ENCODE peak calls at places on chromosomes 6 and 20, in eight cellular contexts. K is ovary, Q is esophagus squamous epithelium, Y is stomach, N is IMR-90, F is tibial nerve, C is NB4, X is uterus. J is an unnamed sample.

GRCh38 chr6:22899446-22899845 is 330.1 kb downstream of the HDGFL1 start:
- DNase-seq in K (no peak), Q (no peak), Y (no peak), N (no peak), F (no peak), C (no peak), X (no peak), J (peak)

GRCh38 chr6:21190701-21191588 is 402.6 kb upstream of the SOX4 start:
- DNase-seq in K (no peak), Q (no peak), Y (no peak), N (no peak), F (no peak), C (peak), X (no peak), J (no peak)

GRCh38 chr6:151632415-151632987 is 138.7 kb downstream of the CCDC170 start:
- DNase-seq in K (no peak), Q (no peak), Y (no peak), N (no peak), F (no peak), C (no peak), X (no peak), J (no peak)

GRCh38 chr6:37507690-37508421 is 8.2 kb upstream of the CCDC167 start:
- DNase-seq in K (no peak), Q (no peak), Y (no peak), N (no peak), F (no peak), C (no peak), X (no peak), J (no peak)

GRCh38 chr6:134447883-134448387 is 130.0 kb upstream of the SGK1 start:
- DNase-seq in K (no peak), Q (no peak), Y (no peak), N (peak), F (no peak), C (no peak), X (no peak), J (no peak)

GRCh38 chr20:45340236-45340847 is 7.9 kb downstream of the SDC4 start:
- DNase-seq in K (no peak), Q (no peak), Y (peak), N (no peak), F (no peak), C (no peak), X (no peak), J (peak)

GRCh38 chr6:105300090-105300489 is 102.8 kb downstream of the PREP start:
- DNase-seq in K (no peak), Q (no peak), Y (no peak), N (peak), F (no peak), C (no peak), X (no peak), J (no peak)

GRCh38 chr6:140366991-140367390 is 992.5 kb upstream of the CITED2 start:
- DNase-seq in K (no peak), Q (no peak), Y (no peak), N (peak), F (no peak), C (no peak), X (no peak), J (no peak)

GRCh38 chr6:24902782-24903181 is 33.0 kb downstream of the RIPOR2 start:
- DNase-seq in K (no peak), Q (no peak), Y (no peak), N (peak), F (no peak), C (no peak), X (no peak), J (no peak)

GRCh38 chr6:85494551-85495337 is 44.9 kb downstream of the NT5E start:
- DNase-seq in K (no peak), Q (no peak), Y (no peak), N (peak), F (no peak), C (peak), X (no peak), J (no peak)

GRCh38 chr20:7981374-7981773 is 38.2 kb downstream of the TMX4 start:
- DNase-seq in K (no peak), Q (no peak), Y (no peak), N (no peak), F (no peak), C (no peak), X (no peak), J (no peak)

GRCh38 chr6:24910331-24910849 is 25.4 kb downstream of the RIPOR2 start:
- DNase-seq in K (no peak), Q (no peak), Y (no peak), N (no peak), F (no peak), C (no peak), X (peak), J (no peak)

GRCh38 chr6:135638108-135638507 is 140.6 kb upstream of the AHI1 start:
- DNase-seq in K (no peak), Q (no peak), Y (no peak), N (no peak), F (no peak), C (no peak), X (no peak), J (no peak)

GRCh38 chr6:91045152-91045551 is 458.3 kb upstream of the MAP3K7 start:
- DNase-seq in K (no peak), Q (no peak), Y (no peak), N (no peak), F (no peak), C (no peak), X (no peak), J (no peak)

GRCh38 chr6:392441-393390 is 1.2 kb downstream of the IRF4 start:
- DNase-seq in K (no peak), Q (no peak), Y (no peak), N (no peak), F (no peak), C (no peak), X (no peak), J (no peak)

GRCh38 chr6:144566868-144567615 is 281.9 kb downstream of the UTRN start:
- DNase-seq in K (no peak), Q (no peak), Y (no peak), N (no peak), F (no peak), C (peak), X (no peak), J (no peak)

GRCh38 chr6:143325379-143326140 is 124.9 kb downstream of the ADAT2 start:
- DNase-seq in K (no peak), Q (no peak), Y (no peak), N (peak), F (no peak), C (no peak), X (no peak), J (no peak)

GRCh38 chr6:158767714-158768113 is 51.5 kb downstream of the EZR start:
- DNase-seq in K (no peak), Q (no peak), Y (no peak), N (no peak), F (no peak), C (no peak), X (no peak), J (no peak)

GRCh38 chr6:144149894-144150672 is at the start of gene STX11:
- DNase-seq in K (peak), Q (no peak), Y (peak), N (peak), F (peak), C (peak), X (peak), J (peak)

GRCh38 chr6:64831680-64832079 is 875.3 kb downstream of the EYS start:
- DNase-seq in K (no peak), Q (no peak), Y (no peak), N (no peak), F (no peak), C (no peak), X (no peak), J (no peak)

GRCh38 chr6:166498661-166499349 is 87.7 kb downstream of the RAMACL start:
- DNase-seq in K (no peak), Q (no peak), Y (no peak), N (no peak), F (no peak), C (no peak), X (no peak), J (no peak)

GRCh38 chr6:46276571-46277142 is 105.9 kb upstream of the ENPP5 start:
- DNase-seq in K (no peak), Q (no peak), Y (no peak), N (no peak), F (no peak), C (no peak), X (no peak), J (no peak)

GRCh38 chr20:59817406-59817805 is 116.0 kb downstream of the SYCP2 start:
- DNase-seq in K (no peak), Q (no peak), Y (no peak), N (no peak), F (peak), C (no peak), X (peak), J (no peak)

GRCh38 chr6:2863901-2864300 is 22.2 kb upstream of the SERPINB1 start:
- DNase-seq in K (no peak), Q (no peak), Y (no peak), N (no peak), F (no peak), C (no peak), X (no peak), J (no peak)

GRCh38 chr20:48932375-48932941 is 10.9 kb downstream of the ARFGEF2 start:
- DNase-seq in K (no peak), Q (no peak), Y (no peak), N (peak), F (no peak), C (no peak), X (no peak), J (no peak)

GRCh38 chr6:131643262-131643631 is 6.1 kb downstream of the ENPP3 start:
- DNase-seq in K (no peak), Q (no peak), Y (peak), N (no peak), F (no peak), C (no peak), X (no peak), J (no peak)

GRCh38 chr6:2007165-2007564 is 238.2 kb downstream of the GMDS start:
- DNase-seq in K (no peak), Q (no peak), Y (no peak), N (no peak), F (no peak), C (no peak), X (no peak), J (no peak)

GRCh38 chr6:26197736-26198625 is 110.8 kb downstream of the HFE start:
- DNase-seq in K (no peak), Q (no peak), Y (no peak), N (peak), F (no peak), C (peak), X (no peak), J (peak)

GRCh38 chr6:165805604-165806003 is 142.6 kb upstream of the PDE10A start:
- DNase-seq in K (no peak), Q (no peak), Y (no peak), N (no peak), F (no peak), C (no peak), X (no peak), J (no peak)

GRCh38 chr20:7392551-7392950 is 547.7 kb downstream of the HAO1 start:
- DNase-seq in K (no peak), Q (no peak), Y (no peak), N (no peak), F (no peak), C (no peak), X (no peak), J (no peak)

GRCh38 chr20:18506744-18507143 is 996 bp upstream of the SEC23B start:
- DNase-seq in K (no peak), Q (no peak), Y (no peak), N (no peak), F (no peak), C (peak), X (no peak), J (no peak)

GRCh38 chr6:153618371-153619328 is 420.4 kb upstream of the OPRM1 start:
- DNase-seq in K (no peak), Q (no peak), Y (no peak), N (no peak), F (no peak), C (no peak), X (no peak), J (no peak)

GRCh38 chr6:90574610-90575009 is 12.3 kb downstream of the MAP3K7 start:
- DNase-seq in K (no peak), Q (no peak), Y (no peak), N (peak), F (no peak), C (peak), X (no peak), J (no peak)

GRCh38 chr20:36957875-36958667 is 6.6 kb upstream of the SAMHD1 start:
- DNase-seq in K (no peak), Q (no peak), Y (no peak), N (no peak), F (no peak), C (peak), X (no peak), J (no peak)

GRCh38 chr20:49290608-49291191 is 12.8 kb upstream of the ZNFX1 start:
- DNase-seq in K (no peak), Q (no peak), Y (no peak), N (no peak), F (no peak), C (no peak), X (no peak), J (no peak)

GRCh38 chr6:170049641-170050491 is 241.0 kb downstream of the DLL1 start:
- DNase-seq in K (peak), Q (no peak), Y (peak), N (peak), F (peak), C (peak), X (peak), J (peak)
- TF ChIP-seq POLR2A in K (no peak), Q (no peak), Y (no peak), N (no peak), F (no peak), C (no peak), X (no peak), J (no peak)

GRCh38 chr6:147950623-147950987 is 392.0 kb upstream of the SASH1 start:
- DNase-seq in K (no peak), Q (no peak), Y (no peak), N (peak), F (peak), C (no peak), X (no peak), J (no peak)
- H3K4me3 ChIP-seq in K (no peak), Q (no peak), Y (no peak), N (no peak), F (no peak), C (no peak), X (no peak), J (peak)

GRCh38 chr6:34791842-34792604 is at the start of gene BLTP3A:
- DNase-seq in K (peak), Q (peak), Y (peak), N (peak), F (peak), C (peak), X (peak), J (no peak)
- TF ChIP-seq POLR2A in K (no peak), Q (peak), Y (no peak), N (no peak), F (peak), C (peak), X (peak), J (no peak)

DNA sequence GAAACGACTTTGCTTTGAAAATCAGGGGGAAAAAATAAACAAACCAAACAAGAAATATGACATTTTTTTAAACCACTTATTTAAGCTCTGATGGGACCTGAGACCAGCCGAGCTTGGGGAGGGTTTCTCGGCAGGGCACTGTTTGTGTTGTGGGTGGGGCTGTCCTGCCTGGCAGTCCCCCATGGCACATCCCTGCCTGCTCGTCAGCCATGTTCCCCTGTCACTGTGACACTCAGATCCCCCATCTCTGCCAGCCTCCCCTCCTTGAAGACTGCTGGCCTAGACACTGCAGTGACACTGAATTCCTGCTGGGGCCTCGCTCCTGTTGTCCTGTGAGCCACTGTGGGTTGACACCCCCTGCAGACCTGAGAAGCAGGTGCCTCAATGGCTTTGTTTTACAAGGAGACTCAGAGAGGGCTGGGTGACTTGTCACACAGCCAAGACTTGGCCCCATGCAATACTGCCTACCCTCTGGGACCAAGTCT is 95.1 kb upstream of the PTPN1 start:
- DNase-seq in K (peak), Q (no peak), Y (peak), N (no peak), F (no peak), C (no peak), X (no peak), J (peak)
- H3K4me3 ChIP-seq in K (no peak), Q (no peak), Y (no peak), N (no peak), F (no peak), C (no peak), X (no peak), J (peak)

GRCh38 chr6:150448221-150448620 is 79.4 kb downstream of the IYD start:
- DNase-seq in K (no peak), Q (no peak), Y (no peak), N (no peak), F (no peak), C (no peak), X (no peak), J (no peak)

GRCh38 chr6:150452642-150453243 is 83.9 kb downstream of the IYD start:
- DNase-seq in K (no peak), Q (no peak), Y (no peak), N (no peak), F (peak), C (no peak), X (no peak), J (no peak)

GRCh38 chr6:150453357-150453756 is 84.5 kb downstream of the IYD start:
- DNase-seq in K (no peak), Q (no peak), Y (no peak), N (no peak), F (no peak), C (no peak), X (no peak), J (no peak)

GRCh38 chr6:150451767-150452641 is 83.2 kb downstream of the IYD start:
- DNase-seq in K (no peak), Q (no peak), Y (no peak), N (no peak), F (no peak), C (no peak), X (no peak), J (no peak)

GRCh38 chr6:150450918-150451317 is 82.1 kb downstream of the IYD start:
- DNase-seq in K (no peak), Q (no peak), Y (no peak), N (no peak), F (no peak), C (no peak), X (no peak), J (no peak)
- TF ChIP-seq POLR2A in K (no peak), Q (no peak), Y (no peak), N (no peak), F (no peak), C (no peak), X (no peak), J (no peak)

GRCh38 chr20:61130156-61130555 is 121.9 kb upstream of the CDH4 start:
- DNase-seq in K (no peak), Q (no peak), Y (no peak), N (no peak), F (no peak), C (no peak), X (no peak), J (no peak)

GRCh38 chr20:61128701-61129655 is 123.1 kb upstream of the CDH4 start:
- DNase-seq in K (no peak), Q (no peak), Y (no peak), N (no peak), F (no peak), C (no peak), X (no peak), J (no peak)

GRCh38 chr20:61135266-61135665 is 116.8 kb upstream of the CDH4 start:
- DNase-seq in K (no peak), Q (no peak), Y (no peak), N (no peak), F (no peak), C (no peak), X (no peak), J (no peak)

GRCh38 chr20:61134286-61135035 is 117.6 kb upstream of the CDH4 start:
- DNase-seq in K (no peak), Q (no peak), Y (no peak), N (no peak), F (no peak), C (no peak), X (no peak), J (no peak)

GRCh38 chr20:61131944-61132343 is 120.1 kb upstream of the CDH4 start:
- DNase-seq in K (no peak), Q (no peak), Y (no peak), N (no peak), F (no peak), C (no peak), X (no peak), J (no peak)
- H3K4me3 ChIP-seq in K (no peak), Q (no peak), Y (no peak), N (no peak), F (no peak), C (no peak), X (no peak), J (no peak)

J was measured in breast epithelium.